ENCODE peak calls at places on chromosome 1, in five cellular contexts. E is IMR-90, H is SK-N-SH, O is GM12878, L is K562. M is an unnamed sample.

GRCh38 chr1:24186031-24186710 is 918 bp downstream of the IFNLR1 start:
- DNase-seq in E (no peak), H (no peak), O (no peak), L (no peak), M (no peak)

GRCh38 chr1:241356187-241356518 is 852 bp downstream of the RGS7 start:
- DNase-seq in E (no peak), H (peak), O (no peak), L (no peak), M (no peak)

GRCh38 chr1:169144941-169145626 is 38.6 kb downstream of the ATP1B1 start:
- DNase-seq in E (no peak), H (no peak), O (no peak), L (peak), M (no peak)

GRCh38 chr1:13730751-13731482 is 30.9 kb downstream of the PRDM2 start:
- DNase-seq in E (peak), H (no peak), O (peak), L (peak), M (no peak)

GRCh38 chr1:97721221-97721620 is 199.6 kb downstream of the DPYD start:
- DNase-seq in E (peak), H (no peak), O (no peak), L (no peak), M (no peak)

GRCh38 chr1:246923482-246923881 is 8.3 kb downstream of the AHCTF1 start:
- DNase-seq in E (no peak), H (no peak), O (no peak), L (no peak), M (no peak)

GRCh38 chr1:44932151-44932550 is 54.2 kb downstream of the EIF2B3 start:
- DNase-seq in E (no peak), H (no peak), O (no peak), L (no peak), M (no peak)

GRCh38 chr1:20485527-20486456 is at the start of gene CAMK2N1:
- DNase-seq in E (peak), H (peak), O (no peak), L (peak), M (peak)

GRCh38 chr1:240739754-240740153 is 127.8 kb upstream of the GREM2 start:
- DNase-seq in E (peak), H (no peak), O (no peak), L (no peak), M (no peak)

GRCh38 chr1:241591317-241591716 is 48.9 kb downstream of the CHML start:
- DNase-seq in E (peak), H (no peak), O (no peak), L (no peak), M (peak)

GRCh38 chr1:235402457-235403200 is 35.4 kb downstream of the TBCE start:
- DNase-seq in E (no peak), H (no peak), O (no peak), L (no peak), M (no peak)

GRCh38 chr1:218501073-218501612 is 156.0 kb downstream of the TGFB2 start:
- DNase-seq in E (no peak), H (no peak), O (no peak), L (no peak), M (no peak)

GRCh38 chr1:107250169-107250568 is 109.3 kb downstream of the NTNG1 start:
- DNase-seq in E (no peak), H (no peak), O (peak), L (no peak), M (no peak)

GRCh38 chr1:183032122-183032921 is 9.1 kb downstream of the LAMC1 start:
- DNase-seq in E (no peak), H (no peak), O (no peak), L (no peak), M (peak)

GRCh38 chr1:57190898-57191297 is 225.1 kb upstream of the C8B start:
- DNase-seq in E (no peak), H (no peak), O (no peak), L (no peak), M (no peak)

GRCh38 chr1:57186455-57186854 is 220.6 kb upstream of the C8B start:
- DNase-seq in E (no peak), H (no peak), O (no peak), L (no peak), M (no peak)

GRCh38 chr1:57192256-57192655 is 226.4 kb upstream of the C8B start:
- DNase-seq in E (no peak), H (no peak), O (no peak), L (no peak), M (no peak)

DNA sequence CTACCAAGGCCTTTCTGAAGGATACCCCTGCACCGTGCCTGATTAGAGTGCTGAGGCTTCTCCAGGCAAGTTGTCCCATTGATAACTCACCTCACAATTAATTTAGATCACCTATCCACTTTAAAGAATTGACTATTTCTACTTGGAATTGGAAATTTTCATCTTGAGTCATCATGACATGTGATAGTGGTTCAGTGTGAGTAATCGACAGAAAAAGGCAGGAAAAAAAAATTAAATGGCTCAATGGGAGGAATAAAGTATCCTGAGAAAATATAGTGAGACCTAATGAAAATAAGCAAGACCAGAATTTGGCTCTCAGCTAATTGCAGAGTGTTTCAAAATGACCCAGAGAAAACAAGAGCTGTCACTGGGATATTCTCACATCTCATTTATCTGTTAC is 222.4 kb upstream of the C8B start:
- DNase-seq in E (peak), H (no peak), O (no peak), L (no peak), M (no peak)
- TF ChIP-seq RCOR1 in E (no peak), H (no peak), O (no peak), L (no peak), M (no peak)

GRCh38 chr1:51644533-51645197 is 27.8 kb downstream of the OSBPL9 start:
- DNase-seq in E (peak), H (no peak), O (no peak), L (no peak), M (peak)

GRCh38 chr1:51639694-51640093 is 22.8 kb downstream of the OSBPL9 start:
- DNase-seq in E (no peak), H (no peak), O (no peak), L (no peak), M (no peak)

GRCh38 chr1:51638350-51638749 is 21.5 kb downstream of the OSBPL9 start:
- DNase-seq in E (no peak), H (no peak), O (no peak), L (no peak), M (no peak)

GRCh38 chr1:51643362-51643761 is 26.5 kb downstream of the OSBPL9 start:
- DNase-seq in E (no peak), H (no peak), O (no peak), L (no peak), M (no peak)

GRCh38 chr1:51642739-51643142 is 25.8 kb downstream of the OSBPL9 start:
- DNase-seq in E (peak), H (no peak), O (no peak), L (no peak), M (no peak)
- H3K4me2 ChIP-seq in E (peak), H (peak), O (no peak), L (no peak), M (peak)

GRCh38 chr1:35499652-35500176 is 57.5 kb downstream of the KIAA0319L start:
- DNase-seq in E (no peak), H (peak), O (no peak), L (peak), M (no peak)
- TF ChIP-seq USF2 in E (no peak), H (no peak), O (no peak), L (no peak), M (no peak)

DNA sequence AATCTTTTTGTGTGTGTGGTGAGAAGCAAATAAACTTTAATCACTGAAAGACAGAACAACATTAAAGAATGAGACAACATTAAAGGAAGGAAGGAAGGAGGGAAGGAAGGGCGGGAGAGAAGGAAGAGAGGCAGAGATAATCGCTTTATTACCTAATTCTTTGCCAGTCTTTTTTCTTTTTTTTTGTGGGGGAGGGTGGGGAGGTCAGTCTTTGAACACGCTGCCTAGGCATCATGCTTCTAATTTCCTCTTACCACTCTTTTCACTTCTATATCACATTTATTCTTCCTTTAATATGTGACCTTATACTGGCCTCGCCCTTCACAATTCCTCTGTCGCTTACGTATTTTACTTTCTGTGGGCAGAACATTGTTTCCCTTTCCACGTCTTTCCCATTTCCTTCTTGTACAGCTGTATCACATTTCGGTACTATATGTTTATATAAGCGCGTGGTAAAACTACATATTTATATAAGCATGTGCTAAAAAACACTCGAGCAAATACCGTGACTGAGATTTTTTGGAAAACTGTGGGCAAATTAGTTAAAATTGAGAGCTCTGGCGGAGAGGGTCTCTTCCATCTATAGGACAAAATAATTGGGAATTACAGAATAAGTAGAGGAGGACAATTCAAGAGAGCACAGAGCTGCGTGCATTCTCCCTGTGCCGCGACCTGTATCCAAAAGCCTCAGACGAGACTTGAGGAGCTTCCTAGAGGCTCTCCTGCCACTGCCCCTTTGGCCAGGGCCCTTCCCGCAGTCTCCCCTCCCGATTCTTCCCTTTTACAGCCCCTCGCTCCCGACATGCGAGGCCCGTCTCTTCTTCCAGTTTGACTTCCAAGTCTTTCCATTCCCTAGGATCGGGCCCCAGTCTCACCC is 812 bp upstream of the PRKAA2 start:
- DNase-seq in E (peak), H (no peak), O (no peak), L (no peak), M (peak)
- TF ChIP-seq RCOR1 in E (no peak), H (no peak), O (no peak), L (no peak), M (no peak)

GRCh38 chr1:153340356-153340755 is 8.3 kb downstream of the PGLYRP4 start:
- DNase-seq in E (no peak), H (no peak), O (no peak), L (no peak), M (no peak)
- H3K4me2 ChIP-seq in E (no peak), H (no peak), O (peak), L (no peak), M (no peak)

M was measured in A549.